ENCODE peak calls at places on chromosomes 4 and X, in eight cellular contexts. E is suprapubic skin, Y is IMR-90, M is upper lobe of left lung, C is uterus, G is ovary, R is prostate gland, X is NB4. F is an unnamed sample.

GRCh38 chr4:36281384-36282106 is at the start of gene DTHD1:
- DNase-seq in G (no peak), C (no peak), R (no peak), X (no peak), Y (no peak), M (no peak), E (no peak), F (no peak)

GRCh38 chr4:95248713-95249401 is 299.9 kb downstream of the UNC5C start:
- DNase-seq in G (no peak), C (no peak), E (no peak), R (no peak), M (no peak), Y (no peak), X (peak), F (no peak)

GRCh38 chrX:12080265-12080664 is 58.0 kb upstream of the FRMPD4 start:
- DNase-seq in R (no peak), G (no peak), Y (peak), M (no peak), X (peak), E (no peak), C (no peak), F (peak)

GRCh38 chr4:183905593-183906485 is 732 bp downstream of the STOX2 start:
- DNase-seq in R (peak), G (peak), C (peak), E (no peak), X (peak), Y (peak), M (peak), F (no peak)

GRCh38 chr4:102429553-102429952 is 71.6 kb upstream of the NFKB1 start:
- DNase-seq in R (no peak), E (no peak), X (no peak), C (no peak), G (no peak), M (no peak), Y (peak), F (peak)

GRCh38 chrX:72100051-72100755 is 31.5 kb downstream of the RTL5 start:
- DNase-seq in G (no peak), R (no peak), X (peak), E (no peak), C (no peak), Y (no peak), M (no peak), F (no peak)

GRCh38 chr4:179307297-179308136 is 1865.3 kb upstream of the AGA start:
- DNase-seq in X (peak), G (no peak), Y (peak), C (no peak), R (peak), M (no peak), E (no peak), F (no peak)

GRCh38 chr4:80307774-80308465 is 27.6 kb upstream of the CFAP299 start:
- DNase-seq in R (no peak), Y (peak), C (no peak), M (no peak), X (no peak), G (no peak), E (no peak), F (no peak)

GRCh38 chrX:103678199-103678993 is 8.1 kb downstream of the MORF4L2 start:
- DNase-seq in E (no peak), X (no peak), G (no peak), C (no peak), Y (peak), M (no peak), R (no peak), F (no peak)

GRCh38 chrX:103669745-103670144 is 16.8 kb downstream of the MORF4L2 start:
- DNase-seq in M (no peak), Y (no peak), X (no peak), R (no peak), C (no peak), E (no peak), G (no peak), F (no peak)

DNA sequence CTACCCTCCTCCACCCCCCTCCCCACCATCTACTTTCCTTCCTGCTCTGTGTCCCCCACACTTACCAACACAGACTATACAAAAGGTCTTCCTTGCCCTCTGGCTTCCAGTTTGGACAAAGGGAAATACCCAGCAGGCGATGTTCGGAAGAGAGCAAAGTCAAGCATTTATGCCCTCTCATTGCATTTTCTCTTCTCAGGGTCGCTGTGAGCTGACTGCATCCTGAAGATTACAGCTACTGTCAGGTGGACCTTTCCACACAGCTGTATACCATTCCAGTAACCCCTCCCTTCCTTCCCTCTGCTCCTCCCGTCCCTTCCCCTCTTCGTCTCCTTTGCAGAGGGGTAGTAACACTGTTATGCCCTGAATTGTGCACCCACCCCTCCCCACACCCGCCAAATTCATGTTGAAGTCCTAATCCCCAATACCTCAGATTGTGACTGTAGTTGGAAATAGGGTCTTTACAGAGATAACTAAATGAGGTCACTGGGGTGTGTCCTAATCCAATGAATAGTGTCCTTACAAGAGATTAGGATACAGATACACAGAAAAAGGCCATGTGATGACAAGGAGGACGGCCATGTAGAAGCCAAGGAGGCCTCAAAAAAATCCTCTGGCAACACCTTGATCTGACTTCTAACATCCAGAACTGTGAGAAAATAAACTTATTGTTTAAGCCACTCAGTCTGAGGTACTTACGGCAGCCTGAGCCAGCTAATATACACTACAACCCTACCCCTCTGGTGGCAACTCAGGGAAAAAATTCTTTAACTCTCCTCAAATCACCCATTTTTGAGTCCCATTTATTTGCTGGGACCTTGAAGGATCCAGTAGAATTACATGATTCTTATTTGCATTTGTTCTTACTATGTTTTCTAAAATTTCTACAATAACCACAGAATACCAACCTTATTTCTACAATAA is 11.7 kb downstream of the MORF4L2 start:
- DNase-seq in X (no peak), R (no peak), Y (peak), G (no peak), E (no peak), C (no peak), M (no peak), F (no peak)
- TF ChIP-seq POLR2A in X (no peak), R (no peak), Y (no peak), G (no peak), E (no peak), C (no peak), M (no peak), F (no peak)

GRCh38 chrX:103629295-103630170 is 758 bp downstream of the TCEAL1 start:
- DNase-seq in X (peak), M (peak), C (peak), R (peak), Y (peak), E (peak), G (peak), F (no peak)
- TF ChIP-seq POLR2A in X (no peak), M (peak), C (peak), R (peak), Y (no peak), E (peak), G (peak), F (peak)

DNA sequence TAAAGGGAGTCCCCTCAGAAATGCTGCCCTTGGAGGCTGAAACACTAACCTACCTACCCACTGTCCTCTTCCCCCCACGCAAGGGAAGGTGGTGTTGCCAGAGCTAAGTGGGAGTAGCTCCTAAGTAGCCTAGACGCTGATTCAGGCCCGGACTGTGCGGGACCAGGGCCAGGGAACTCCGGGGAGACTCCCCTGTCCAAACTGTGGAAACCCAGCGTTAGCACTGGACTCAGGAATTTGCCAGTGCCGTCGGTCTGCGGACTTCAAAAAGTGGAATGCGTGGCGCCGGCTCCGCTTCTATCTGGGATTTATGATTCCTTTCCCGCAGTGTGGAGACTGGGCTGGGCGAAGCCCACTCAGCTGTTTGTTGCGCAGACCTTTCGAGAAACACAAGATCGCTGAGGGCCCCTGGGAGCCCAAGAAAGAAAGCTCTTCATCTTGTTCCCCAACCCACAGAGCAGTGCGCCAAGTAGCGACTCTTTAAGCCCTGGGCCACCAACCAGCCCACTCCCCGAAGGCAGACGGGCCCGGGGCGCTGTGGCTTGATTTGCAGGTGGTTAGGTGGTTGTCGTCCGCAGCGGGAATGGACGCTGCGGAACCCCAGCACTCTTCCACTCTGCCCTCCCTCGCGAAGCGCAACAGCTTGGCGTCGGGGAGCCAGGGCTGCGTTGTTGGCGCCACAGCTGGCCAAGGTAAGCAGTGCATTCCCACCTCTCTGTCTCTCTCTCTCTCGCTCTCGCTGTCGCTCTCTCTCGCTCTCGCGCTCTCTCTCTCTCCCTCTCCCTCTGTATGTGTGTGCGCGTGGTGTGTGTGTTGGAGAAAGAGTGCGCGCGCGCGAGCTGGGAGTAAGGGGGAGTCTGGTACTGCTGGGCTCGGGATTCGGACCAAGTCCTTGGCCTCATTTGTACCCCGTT is 2.0 kb downstream of the TMEM255A start:
- DNase-seq in X (peak), R (peak), G (peak), E (peak), M (peak), C (peak), Y (peak), F (no peak)
- TF ChIP-seq POLR2A in X (no peak), R (no peak), G (peak), E (no peak), M (peak), C (no peak), Y (no peak), F (no peak)

GRCh38 chr4:704198-704891 is 1.3 kb upstream of the PCGF3 start:
- DNase-seq in R (no peak), M (peak), Y (no peak), E (no peak), G (no peak), X (no peak), C (no peak), F (no peak)

GRCh38 chr4:706834-707598 is 1.4 kb downstream of the PCGF3 start:
- DNase-seq in Y (no peak), R (no peak), M (peak), X (no peak), C (no peak), G (no peak), E (no peak), F (no peak)

GRCh38 chr4:703336-704197 is 2.1 kb upstream of the PCGF3 start:
- DNase-seq in R (no peak), E (no peak), C (no peak), G (no peak), Y (no peak), M (no peak), X (no peak), F (no peak)

GRCh38 chr4:704971-705277 is 708 bp upstream of the PCGF3 start:
- DNase-seq in M (no peak), R (no peak), X (no peak), Y (no peak), G (no peak), C (no peak), E (no peak), F (no peak)

DNA sequence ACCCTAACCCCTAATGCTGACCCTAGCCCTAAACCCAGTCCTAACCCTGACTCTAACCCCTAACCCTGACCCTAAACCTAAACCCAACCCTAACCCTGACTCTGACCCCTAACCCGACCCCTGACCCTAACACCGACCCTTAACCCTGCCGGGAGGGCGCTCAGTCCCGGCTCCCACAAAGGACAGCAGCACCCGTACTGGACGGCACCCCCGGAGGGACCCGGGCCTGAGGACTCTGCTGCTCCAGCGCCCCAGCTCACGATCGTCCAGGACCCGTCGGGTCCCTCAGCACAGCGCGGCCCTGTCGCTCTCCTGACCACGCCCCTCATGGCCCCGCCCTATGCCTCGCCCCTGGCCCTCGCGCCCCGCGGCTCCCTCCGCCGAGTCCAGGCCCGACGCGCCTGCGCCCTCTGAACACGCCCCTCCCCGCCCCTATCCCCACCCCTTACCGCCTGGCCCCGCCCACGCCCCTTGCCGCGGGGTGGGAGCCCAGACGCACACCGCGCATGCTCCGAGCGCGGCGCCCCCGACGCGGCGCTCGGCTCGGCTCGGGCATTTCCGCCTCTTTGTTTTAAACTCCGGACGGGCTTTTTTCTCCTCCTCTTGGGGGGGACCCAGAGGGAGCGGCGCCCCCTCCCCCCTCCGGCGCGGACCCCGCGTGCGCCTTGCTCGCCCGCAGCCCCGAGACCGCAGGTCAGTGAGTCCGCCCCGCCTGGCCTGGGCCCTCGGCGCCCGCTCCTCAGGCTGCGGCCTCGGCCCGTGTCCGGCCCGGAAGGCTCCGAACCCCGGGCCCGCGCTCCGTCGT is at the start of gene PCGF3:
- DNase-seq in Y (peak), R (peak), E (peak), X (peak), C (peak), G (peak), M (peak), F (peak)
- TF ChIP-seq POLR2A in Y (peak), R (peak), E (no peak), X (peak), C (peak), G (peak), M (peak), F (peak)

DNA sequence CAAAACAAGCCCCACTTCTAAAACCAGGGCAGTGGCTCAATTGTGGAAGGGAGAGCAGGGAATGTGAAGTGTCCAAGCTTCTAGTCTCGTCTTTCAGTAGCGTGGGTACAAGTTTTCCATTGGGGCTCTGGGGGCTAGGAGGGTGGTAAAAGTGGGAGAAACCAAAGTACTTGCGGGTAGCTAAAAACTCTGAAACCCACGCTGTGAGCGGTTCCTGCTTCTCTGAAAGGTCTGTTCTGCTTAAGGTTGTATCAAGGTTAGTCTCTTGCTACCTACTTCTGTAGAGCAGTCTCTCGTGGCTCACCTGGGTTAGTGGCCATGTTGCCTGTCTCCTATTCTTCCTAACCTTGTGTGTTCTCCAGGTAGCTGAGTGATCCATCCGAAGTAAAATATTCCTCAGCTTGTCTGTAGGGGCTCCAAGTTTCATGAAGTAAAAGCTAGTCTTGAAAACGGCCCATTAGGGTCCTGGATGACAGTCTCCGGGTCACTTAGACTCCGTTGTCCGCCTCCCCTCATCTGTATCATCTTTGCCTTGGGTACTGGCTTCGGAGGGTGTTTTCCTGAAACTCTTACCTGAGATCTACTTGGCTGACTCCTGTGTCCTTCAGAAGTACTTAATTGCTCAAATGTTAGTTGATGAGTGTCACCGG is 1.9 kb upstream of the WDR1 start:
- DNase-seq in X (peak), R (no peak), E (no peak), G (no peak), M (no peak), C (no peak), Y (no peak), F (no peak)
- TF ChIP-seq POLR2A in X (no peak), R (no peak), E (no peak), G (no peak), M (no peak), C (no peak), Y (no peak), F (no peak)

F was measured in H54.